ENCODE peak calls at places on chromosome 3, in ten cellular contexts. R is mammary epithelial cell, N is coronary artery, O is MCF 10A, Y is heart left ventricle, I is EL, G is cardiac fibroblast, S is fibroblast of mammary gland, J is A549, D is WTC11. K is an unnamed sample.

GRCh38 chr3:12479919-12480425 is 4.3 kb upstream of the TSEN2 start:
- DNase-seq in R (peak), N (no peak), O (peak), Y (no peak), I (peak), G (peak), S (peak), J (peak), D (peak), K (peak)

GRCh38 chr3:138692152-138692551 is 83.6 kb downstream of the FAIM start:
- DNase-seq in R (no peak), N (no peak), O (no peak), Y (no peak), I (no peak), G (no peak), S (no peak), J (no peak), D (no peak), K (no peak)

GRCh38 chr3:116259984-116260383 is 185.3 kb downstream of the LSAMP start:
- DNase-seq in R (no peak), N (no peak), O (no peak), Y (no peak), I (no peak), G (no peak), S (no peak), J (no peak), D (no peak), K (no peak)

GRCh38 chr3:64691051-64691450 is 3.3 kb upstream of the ADAMTS9 start:
- DNase-seq in R (peak), N (no peak), O (peak), Y (no peak), I (no peak), G (peak), S (peak), J (no peak), D (no peak), K (peak)

GRCh38 chr3:177441813-177442646 is 244.7 kb upstream of the TBL1XR1 start:
- DNase-seq in R (no peak), N (no peak), O (no peak), Y (no peak), I (no peak), G (no peak), S (peak), J (no peak), D (no peak), K (no peak)

GRCh38 chr3:183576487-183577107 is 21.1 kb upstream of the KLHL6 start:
- DNase-seq in R (no peak), N (no peak), O (no peak), Y (no peak), I (no peak), G (peak), S (peak), J (no peak), D (no peak), K (peak)

GRCh38 chr3:126342211-126342610 is 15.0 kb downstream of the KLF15 start:
- DNase-seq in R (no peak), N (peak), O (no peak), Y (no peak), I (no peak), G (no peak), S (no peak), J (no peak), D (peak), K (no peak)

GRCh38 chr3:55899887-55900286 is 412.8 kb upstream of the WNT5A start:
- DNase-seq in R (peak), N (no peak), O (peak), Y (no peak), I (no peak), G (no peak), S (no peak), J (no peak), D (peak), K (no peak)

GRCh38 chr3:172808969-172809546 is 58.5 kb downstream of the ECT2 start:
- DNase-seq in R (peak), N (no peak), O (peak), Y (no peak), I (peak), G (peak), S (peak), J (peak), D (no peak), K (peak)

GRCh38 chr3:130276203-130276803 is 69.2 kb upstream of the COL6A5 start:
- DNase-seq in R (peak), N (no peak), O (peak), Y (no peak), I (peak), G (peak), S (peak), J (peak), D (no peak), K (peak)

K was measured in LHCN-M2.